ENCODE peak calls at places on chromosomes 7 and 10, in ten cellular contexts. One of them, this sample, is unnamed.
A peak's percentile ranks its signal among the peaks of the same experiment; 100 is the strongest.

GRCh38 chr10:55629792-55630490 is 731.1 kb downstream of the ZWINT start:
- DNase-seq in neural crest cell: peak; percentile 56
- DNase-seq in Caco-2: no peak
- DNase-seq in HFFc6: no peak
- DNase-seq in esophagus squamous epithelium: no peak
- DNase-seq in HL-60: no peak
- DNase-seq in choroid plexus epithelial cell: peak; percentile 48
- DNase-seq in progenitor cell of endocrine pancreas: peak; percentile 27
- DNase-seq in lower lobe of right lung: no peak
- DNase-seq in hepatocyte: peak; percentile 77
- DNase-seq in this sample: no peak

GRCh38 chr10:74049995-74050394 is 52.1 kb downstream of the VCL start:
- DNase-seq in neural crest cell: no peak
- DNase-seq in Caco-2: no peak
- DNase-seq in HFFc6: no peak
- DNase-seq in esophagus squamous epithelium: no peak
- DNase-seq in HL-60: no peak
- DNase-seq in choroid plexus epithelial cell: no peak
- DNase-seq in progenitor cell of endocrine pancreas: no peak
- DNase-seq in lower lobe of right lung: no peak
- DNase-seq in hepatocyte: no peak
- DNase-seq in this sample: no peak

GRCh38 chr7:158676171-158676840 is 28.3 kb downstream of the NCAPG2 start:
- DNase-seq in neural crest cell: no peak
- DNase-seq in Caco-2: no peak
- DNase-seq in HFFc6: peak; percentile 28
- DNase-seq in esophagus squamous epithelium: no peak
- DNase-seq in HL-60: no peak
- DNase-seq in choroid plexus epithelial cell: peak; percentile 62
- DNase-seq in progenitor cell of endocrine pancreas: no peak
- DNase-seq in lower lobe of right lung: no peak
- DNase-seq in hepatocyte: no peak
- DNase-seq in this sample: no peak

GRCh38 chr7:158446706-158447105 is 140.9 kb downstream of the PTPRN2 start:
- DNase-seq in neural crest cell: no peak
- DNase-seq in Caco-2: peak; percentile 11
- DNase-seq in HFFc6: no peak
- DNase-seq in esophagus squamous epithelium: no peak
- DNase-seq in HL-60: no peak
- DNase-seq in choroid plexus epithelial cell: no peak
- DNase-seq in progenitor cell of endocrine pancreas: no peak
- DNase-seq in lower lobe of right lung: no peak
- DNase-seq in hepatocyte: no peak
- DNase-seq in this sample: no peak

GRCh38 chr10:8060010-8060703 is 5.7 kb downstream of the GATA3 start:
- DNase-seq in neural crest cell: no peak
- DNase-seq in Caco-2: no peak
- DNase-seq in HFFc6: peak; percentile 46
- DNase-seq in esophagus squamous epithelium: no peak
- DNase-seq in HL-60: peak; percentile 14
- DNase-seq in choroid plexus epithelial cell: no peak
- DNase-seq in progenitor cell of endocrine pancreas: no peak
- DNase-seq in lower lobe of right lung: no peak
- DNase-seq in hepatocyte: peak; percentile 19
- DNase-seq in this sample: no peak

GRCh38 chr7:158174947-158175346 is 412.7 kb downstream of the PTPRN2 start:
- DNase-seq in neural crest cell: no peak
- DNase-seq in Caco-2: no peak
- DNase-seq in HFFc6: no peak
- DNase-seq in esophagus squamous epithelium: no peak
- DNase-seq in HL-60: no peak
- DNase-seq in choroid plexus epithelial cell: no peak
- DNase-seq in progenitor cell of endocrine pancreas: no peak
- DNase-seq in lower lobe of right lung: no peak
- DNase-seq in hepatocyte: no peak
- DNase-seq in this sample: no peak

GRCh38 chr10:34116780-34117179 is 698.3 kb downstream of the PARD3 start:
- DNase-seq in neural crest cell: no peak
- DNase-seq in Caco-2: no peak
- DNase-seq in HFFc6: no peak
- DNase-seq in esophagus squamous epithelium: no peak
- DNase-seq in HL-60: no peak
- DNase-seq in choroid plexus epithelial cell: no peak
- DNase-seq in progenitor cell of endocrine pancreas: no peak
- DNase-seq in lower lobe of right lung: no peak
- DNase-seq in hepatocyte: peak; percentile 19
- DNase-seq in this sample: no peak

GRCh38 chr10:74079914-74080590 is 70.6 kb downstream of the AP3M1 start:
- DNase-seq in neural crest cell: no peak
- DNase-seq in Caco-2: no peak
- DNase-seq in HFFc6: no peak
- DNase-seq in esophagus squamous epithelium: no peak
- DNase-seq in HL-60: no peak
- DNase-seq in choroid plexus epithelial cell: peak; percentile 62
- DNase-seq in progenitor cell of endocrine pancreas: no peak
- DNase-seq in lower lobe of right lung: no peak
- DNase-seq in hepatocyte: no peak
- DNase-seq in this sample: no peak

GRCh38 chr10:86345296-86346168 is 21.1 kb downstream of the GRID1 start:
- DNase-seq in neural crest cell: no peak
- DNase-seq in Caco-2: peak; percentile 85
- DNase-seq in HFFc6: peak; percentile 10
- DNase-seq in esophagus squamous epithelium: no peak
- DNase-seq in HL-60: no peak
- DNase-seq in choroid plexus epithelial cell: no peak
- DNase-seq in progenitor cell of endocrine pancreas: no peak
- DNase-seq in lower lobe of right lung: peak; percentile 84
- DNase-seq in hepatocyte: no peak
- DNase-seq in this sample: peak; percentile 72

GRCh38 chr7:156147771-156148504 is 335.7 kb upstream of the SHH start:
- DNase-seq in neural crest cell: no peak
- DNase-seq in Caco-2: no peak
- DNase-seq in HFFc6: no peak
- DNase-seq in esophagus squamous epithelium: no peak
- DNase-seq in HL-60: no peak
- DNase-seq in choroid plexus epithelial cell: no peak
- DNase-seq in progenitor cell of endocrine pancreas: no peak
- DNase-seq in lower lobe of right lung: no peak
- DNase-seq in hepatocyte: no peak
- DNase-seq in this sample: no peak

GRCh38 chr10:31129261-31129660 is 97.6 kb upstream of the ZNF438 start:
- DNase-seq in neural crest cell: no peak
- DNase-seq in Caco-2: no peak
- DNase-seq in HFFc6: peak; percentile 46
- DNase-seq in esophagus squamous epithelium: no peak
- DNase-seq in HL-60: no peak
- DNase-seq in choroid plexus epithelial cell: peak; percentile 94
- DNase-seq in progenitor cell of endocrine pancreas: no peak
- DNase-seq in lower lobe of right lung: no peak
- DNase-seq in hepatocyte: peak; percentile 45
- DNase-seq in this sample: no peak

GRCh38 chr7:144407266-144407931 is 3.9 kb upstream of the NOBOX start:
- DNase-seq in neural crest cell: no peak
- DNase-seq in Caco-2: no peak
- DNase-seq in HFFc6: no peak
- DNase-seq in esophagus squamous epithelium: no peak
- DNase-seq in HL-60: no peak
- DNase-seq in choroid plexus epithelial cell: no peak
- DNase-seq in progenitor cell of endocrine pancreas: no peak
- DNase-seq in lower lobe of right lung: no peak
- DNase-seq in hepatocyte: no peak
- DNase-seq in this sample: peak; percentile 59

GRCh38 chr10:52172581-52172980 is 141.5 kb upstream of the DKK1 start:
- DNase-seq in neural crest cell: no peak
- DNase-seq in Caco-2: peak; percentile 43
- DNase-seq in HFFc6: no peak
- DNase-seq in esophagus squamous epithelium: no peak
- DNase-seq in HL-60: no peak
- DNase-seq in choroid plexus epithelial cell: peak; percentile 51
- DNase-seq in progenitor cell of endocrine pancreas: no peak
- DNase-seq in lower lobe of right lung: no peak
- DNase-seq in hepatocyte: peak; percentile 43
- DNase-seq in this sample: no peak

GRCh38 chr10:35150335-35150734 is 23.7 kb downstream of the CREM start:
- DNase-seq in neural crest cell: no peak
- DNase-seq in Caco-2: no peak
- DNase-seq in HFFc6: no peak
- DNase-seq in esophagus squamous epithelium: no peak
- DNase-seq in HL-60: no peak
- DNase-seq in choroid plexus epithelial cell: no peak
- DNase-seq in progenitor cell of endocrine pancreas: no peak
- DNase-seq in lower lobe of right lung: no peak
- DNase-seq in hepatocyte: no peak
- DNase-seq in this sample: no peak

GRCh38 chr7:132226046-132226590 is 350.2 kb downstream of the PLXNA4 start:
- DNase-seq in neural crest cell: no peak
- DNase-seq in Caco-2: no peak
- DNase-seq in HFFc6: no peak
- DNase-seq in esophagus squamous epithelium: no peak
- DNase-seq in HL-60: no peak
- DNase-seq in choroid plexus epithelial cell: no peak
- DNase-seq in progenitor cell of endocrine pancreas: no peak
- DNase-seq in lower lobe of right lung: no peak
- DNase-seq in hepatocyte: no peak
- DNase-seq in this sample: no peak

GRCh38 chr10:14879055-14879800 is 562 bp downstream of the SUV39H2 start:
- DNase-seq in neural crest cell: peak; percentile 10
- DNase-seq in Caco-2: no peak
- DNase-seq in HFFc6: no peak
- DNase-seq in esophagus squamous epithelium: no peak
- DNase-seq in HL-60: peak; percentile 3
- DNase-seq in choroid plexus epithelial cell: no peak
- DNase-seq in progenitor cell of endocrine pancreas: no peak
- DNase-seq in lower lobe of right lung: peak; percentile 52
- DNase-seq in hepatocyte: peak; percentile 36
- DNase-seq in this sample: peak; percentile 5

GRCh38 chr10:14880201-14880600 is 1.5 kb downstream of the SUV39H2 start:
- DNase-seq in neural crest cell: no peak
- DNase-seq in Caco-2: no peak
- DNase-seq in HFFc6: no peak
- DNase-seq in esophagus squamous epithelium: no peak
- DNase-seq in HL-60: no peak
- DNase-seq in choroid plexus epithelial cell: no peak
- DNase-seq in progenitor cell of endocrine pancreas: no peak
- DNase-seq in lower lobe of right lung: no peak
- DNase-seq in hepatocyte: peak; percentile 17
- DNase-seq in this sample: no peak

GRCh38 chr10:14876764-14877163 is 1.9 kb upstream of the SUV39H2 start:
- DNase-seq in neural crest cell: no peak
- DNase-seq in Caco-2: no peak
- DNase-seq in HFFc6: no peak
- DNase-seq in esophagus squamous epithelium: no peak
- DNase-seq in HL-60: no peak
- DNase-seq in choroid plexus epithelial cell: no peak
- DNase-seq in progenitor cell of endocrine pancreas: no peak
- DNase-seq in lower lobe of right lung: no peak
- DNase-seq in hepatocyte: no peak
- DNase-seq in this sample: no peak

GRCh38 chr10:14879801-14880193 is 1.1 kb downstream of the SUV39H2 start:
- DNase-seq in neural crest cell: no peak
- DNase-seq in Caco-2: no peak
- DNase-seq in HFFc6: no peak
- DNase-seq in esophagus squamous epithelium: no peak
- DNase-seq in HL-60: no peak
- DNase-seq in choroid plexus epithelial cell: no peak
- DNase-seq in progenitor cell of endocrine pancreas: no peak
- DNase-seq in lower lobe of right lung: no peak
- DNase-seq in hepatocyte: no peak
- DNase-seq in this sample: no peak

GRCh38 chr10:14878266-14879054 is at the start of gene SUV39H2:
- DNase-seq in neural crest cell: peak; percentile 91
- DNase-seq in Caco-2: peak; percentile 96
- DNase-seq in HFFc6: peak; percentile 90
- DNase-seq in esophagus squamous epithelium: peak; percentile 56
- DNase-seq in HL-60: peak; percentile 84
- DNase-seq in choroid plexus epithelial cell: peak; percentile 97
- DNase-seq in progenitor cell of endocrine pancreas: peak; percentile 95
- DNase-seq in lower lobe of right lung: peak; percentile 96
- DNase-seq in hepatocyte: peak; percentile 98
- DNase-seq in this sample: peak; percentile 97
- TF ChIP-seq CTCF in neural crest cell: no peak
- TF ChIP-seq CTCF in Caco-2: peak; percentile 6
- TF ChIP-seq CTCF in HFFc6: no peak
- TF ChIP-seq CTCF in esophagus squamous epithelium: peak; percentile 12
- TF ChIP-seq CTCF in HL-60: no peak
- TF ChIP-seq CTCF in choroid plexus epithelial cell: peak; percentile 7
- TF ChIP-seq CTCF in progenitor cell of endocrine pancreas: peak; percentile 9
- TF ChIP-seq CTCF in lower lobe of right lung: peak; percentile 12
- TF ChIP-seq CTCF in hepatocyte: no peak
- TF ChIP-seq CTCF in this sample: no peak

GRCh38 chr7:145848691-145849090 is 267.9 kb upstream of the CNTNAP2 start:
- DNase-seq in neural crest cell: peak; percentile 35
- DNase-seq in Caco-2: peak; percentile 48
- DNase-seq in HFFc6: no peak
- DNase-seq in esophagus squamous epithelium: no peak
- DNase-seq in HL-60: no peak
- DNase-seq in choroid plexus epithelial cell: peak; percentile 52
- DNase-seq in progenitor cell of endocrine pancreas: peak; percentile 22
- DNase-seq in lower lobe of right lung: no peak
- DNase-seq in hepatocyte: peak; percentile 29
- DNase-seq in this sample: no peak
- TF ChIP-seq CTCF in neural crest cell: peak; percentile 60
- TF ChIP-seq CTCF in Caco-2: peak; percentile 58
- TF ChIP-seq CTCF in HFFc6: no peak
- TF ChIP-seq CTCF in esophagus squamous epithelium: no peak
- TF ChIP-seq CTCF in HL-60: no peak
- TF ChIP-seq CTCF in choroid plexus epithelial cell: peak; percentile 78
- TF ChIP-seq CTCF in progenitor cell of endocrine pancreas: peak; percentile 69
- TF ChIP-seq CTCF in lower lobe of right lung: peak; percentile 11
- TF ChIP-seq CTCF in hepatocyte: peak; percentile 40
- TF ChIP-seq CTCF in this sample: no peak

GRCh38 chr7:92448185-92448747 is 984 bp downstream of the GATAD1 start:
- DNase-seq in neural crest cell: peak; percentile 15
- DNase-seq in Caco-2: peak; percentile 65
- DNase-seq in HFFc6: peak; percentile 36
- DNase-seq in esophagus squamous epithelium: no peak
- DNase-seq in HL-60: peak; percentile 68
- DNase-seq in choroid plexus epithelial cell: peak; percentile 71
- DNase-seq in progenitor cell of endocrine pancreas: no peak
- DNase-seq in lower lobe of right lung: peak; percentile 72
- DNase-seq in hepatocyte: peak; percentile 71
- DNase-seq in this sample: peak; percentile 40
- TF ChIP-seq CTCF in neural crest cell: peak; percentile 63
- TF ChIP-seq CTCF in Caco-2: peak; percentile 39
- TF ChIP-seq CTCF in HFFc6: peak; percentile 75
- TF ChIP-seq CTCF in esophagus squamous epithelium: peak; percentile 5
- TF ChIP-seq CTCF in HL-60: peak; percentile 43
- TF ChIP-seq CTCF in choroid plexus epithelial cell: peak; percentile 62
- TF ChIP-seq CTCF in progenitor cell of endocrine pancreas: peak; percentile 43
- TF ChIP-seq CTCF in lower lobe of right lung: peak; percentile 40
- TF ChIP-seq CTCF in hepatocyte: peak; percentile 50
- TF ChIP-seq CTCF in this sample: no peak

DNA sequence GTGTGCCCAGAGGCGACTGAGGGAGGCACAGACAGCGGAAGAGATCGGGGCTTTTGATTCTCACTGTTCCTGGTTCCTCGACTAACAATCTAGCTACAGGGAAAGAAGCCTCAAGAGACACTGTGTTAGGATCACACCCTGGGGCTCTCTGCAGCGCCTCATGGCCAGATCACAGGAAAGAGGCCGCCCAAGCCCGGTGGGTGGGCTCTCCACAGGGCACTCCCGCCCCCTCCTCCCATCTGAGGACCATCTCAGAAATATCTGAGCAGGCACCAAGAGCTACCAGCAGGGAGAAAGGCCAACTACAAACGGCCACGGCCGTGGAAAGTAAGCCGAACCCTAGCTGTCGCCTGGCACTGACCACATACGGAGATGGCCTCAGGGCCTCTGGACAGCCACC is 224.2 kb downstream of the MLLT10 start:
- DNase-seq in neural crest cell: no peak
- DNase-seq in Caco-2: no peak
- DNase-seq in HFFc6: no peak
- DNase-seq in esophagus squamous epithelium: no peak
- DNase-seq in HL-60: no peak
- DNase-seq in choroid plexus epithelial cell: no peak
- DNase-seq in progenitor cell of endocrine pancreas: no peak
- DNase-seq in lower lobe of right lung: no peak
- DNase-seq in hepatocyte: no peak
- DNase-seq in this sample: no peak
- TF ChIP-seq CTCF in neural crest cell: no peak
- TF ChIP-seq CTCF in Caco-2: no peak
- TF ChIP-seq CTCF in HFFc6: no peak
- TF ChIP-seq CTCF in esophagus squamous epithelium: no peak
- TF ChIP-seq CTCF in HL-60: no peak
- TF ChIP-seq CTCF in choroid plexus epithelial cell: no peak
- TF ChIP-seq CTCF in progenitor cell of endocrine pancreas: no peak
- TF ChIP-seq CTCF in lower lobe of right lung: no peak
- TF ChIP-seq CTCF in hepatocyte: no peak
- TF ChIP-seq CTCF in this sample: no peak

This sample was measured in Calu3.